ENCODE peak calls at places on chromosome 1, in nine cellular contexts. W is A673, Y is astrocyte, Q is Calu3, R is dorsolateral prefrontal cortex, V is mammary epithelial cell, M is lower leg skin, H is mucosa of descending colon, G is tibial nerve. N is an unnamed sample.

GRCh38 chr1:12643785-12644184 is at the start of gene AADACL4:
- DNase-seq in W (no peak), Y (no peak), Q (no peak), R (no peak), V (no peak), M (no peak), H (no peak), G (no peak), N (no peak)

GRCh38 chr1:164605254-164606091 is 46.5 kb downstream of the PBX1 start:
- DNase-seq in W (no peak), Y (no peak), Q (no peak), R (no peak), V (no peak), M (no peak), H (no peak), G (no peak), N (no peak)

GRCh38 chr1:153803479-153804056 is 28.4 kb downstream of the SLC27A3 start:
- DNase-seq in W (no peak), Y (no peak), Q (no peak), R (no peak), V (no peak), M (no peak), H (no peak), G (no peak), N (no peak)

GRCh38 chr1:32716312-32717126 is 13.9 kb upstream of the SYNC start:
- DNase-seq in W (peak), Y (no peak), Q (peak), R (no peak), V (peak), M (peak), H (peak), G (no peak), N (no peak)

GRCh38 chr1:150567341-150567716 is 12.1 kb downstream of the MCL1 start:
- DNase-seq in W (no peak), Y (no peak), Q (no peak), R (no peak), V (no peak), M (peak), H (no peak), G (no peak), N (no peak)

GRCh38 chr1:167991546-167991945 is 54.7 kb upstream of the MPC2 start:
- DNase-seq in W (peak), Y (no peak), Q (no peak), R (no peak), V (no peak), M (no peak), H (no peak), G (no peak), N (no peak)

GRCh38 chr1:201404722-201405483 is 5.8 kb upstream of the LAD1 start:
- DNase-seq in W (no peak), Y (no peak), Q (no peak), R (no peak), V (no peak), M (no peak), H (peak), G (no peak), N (no peak)

GRCh38 chr1:95098196-95098595 is 19.0 kb upstream of the TLCD4 start:
- DNase-seq in W (no peak), Y (peak), Q (no peak), R (no peak), V (no peak), M (no peak), H (no peak), G (no peak), N (no peak)

GRCh38 chr1:227884370-227885134 is 63.2 kb downstream of the WNT9A start:
- DNase-seq in W (no peak), Y (no peak), Q (no peak), R (no peak), V (no peak), M (peak), H (no peak), G (no peak), N (no peak)

GRCh38 chr1:209417761-209418160 is 165.8 kb upstream of the CAMK1G start:
- DNase-seq in W (no peak), Y (no peak), Q (no peak), R (no peak), V (peak), M (no peak), H (no peak), G (no peak), N (no peak)

GRCh38 chr1:213931804-213932203 is 56.0 kb upstream of the PROX1 start:
- DNase-seq in W (peak), Y (no peak), Q (no peak), R (no peak), V (no peak), M (no peak), H (no peak), G (no peak), N (no peak)

GRCh38 chr1:150881331-150882070 is 5.1 kb upstream of the ARNT start:
- DNase-seq in W (no peak), Y (peak), Q (no peak), R (no peak), V (peak), M (peak), H (no peak), G (peak), N (peak)

GRCh38 chr1:106447466-106447865 is 609.0 kb upstream of the PRMT6 start:
- DNase-seq in W (peak), Y (no peak), Q (no peak), R (no peak), V (no peak), M (no peak), H (no peak), G (no peak), N (no peak)

GRCh38 chr1:211527006-211527405 is 35.0 kb upstream of the RD3 start:
- DNase-seq in W (no peak), Y (no peak), Q (no peak), R (no peak), V (no peak), M (no peak), H (no peak), G (no peak), N (no peak)

GRCh38 chr1:220962031-220962751 is 82.9 kb downstream of the HLX start:
- DNase-seq in W (no peak), Y (peak), Q (no peak), R (no peak), V (peak), M (peak), H (no peak), G (peak), N (peak)

GRCh38 chr1:208238710-208239517 is 5.3 kb downstream of the PLXNA2 start:
- DNase-seq in W (peak), Y (peak), Q (peak), R (peak), V (peak), M (no peak), H (no peak), G (no peak), N (no peak)

GRCh38 chr1:55478742-55479141 is 263.6 kb upstream of the USP24 start:
- DNase-seq in W (peak), Y (peak), Q (no peak), R (no peak), V (peak), M (no peak), H (no peak), G (no peak), N (no peak)

GRCh38 chr1:179955318-179955638 is 668 bp downstream of the CEP350 start:
- DNase-seq in W (peak), Y (peak), Q (no peak), R (no peak), V (peak), M (no peak), H (no peak), G (peak), N (no peak)

GRCh38 chr1:203643213-203644045 is 16.8 kb downstream of the ATP2B4 start:
- DNase-seq in W (no peak), Y (peak), Q (no peak), R (no peak), V (peak), M (no peak), H (no peak), G (no peak), N (no peak)

GRCh38 chr1:113226118-113226517 is 153.1 kb downstream of the LRIG2 start:
- DNase-seq in W (no peak), Y (peak), Q (no peak), R (no peak), V (no peak), M (no peak), H (peak), G (no peak), N (no peak)

GRCh38 chr1:108814343-108815125 is 42.4 kb downstream of the AKNAD1 start:
- DNase-seq in W (peak), Y (peak), Q (no peak), R (peak), V (no peak), M (no peak), H (no peak), G (no peak), N (no peak)

GRCh38 chr1:20636785-20637347 is 3.6 kb downstream of the PINK1 start:
- DNase-seq in W (no peak), Y (no peak), Q (no peak), R (no peak), V (no peak), M (no peak), H (no peak), G (no peak), N (no peak)

GRCh38 chr1:65231718-65232330 is 77.5 kb upstream of the DNAJC6 start:
- DNase-seq in W (no peak), Y (no peak), Q (no peak), R (no peak), V (no peak), M (no peak), H (no peak), G (no peak), N (no peak)

GRCh38 chr1:65232402-65233122 is 76.8 kb upstream of the DNAJC6 start:
- DNase-seq in W (no peak), Y (no peak), Q (no peak), R (no peak), V (no peak), M (no peak), H (no peak), G (no peak), N (no peak)

GRCh38 chr1:65238010-65238409 is 71.3 kb upstream of the DNAJC6 start:
- DNase-seq in W (no peak), Y (no peak), Q (no peak), R (no peak), V (no peak), M (no peak), H (no peak), G (no peak), N (no peak)

GRCh38 chr1:65233757-65234156 is 75.6 kb upstream of the DNAJC6 start:
- DNase-seq in W (no peak), Y (no peak), Q (no peak), R (no peak), V (no peak), M (no peak), H (no peak), G (no peak), N (no peak)

DNA sequence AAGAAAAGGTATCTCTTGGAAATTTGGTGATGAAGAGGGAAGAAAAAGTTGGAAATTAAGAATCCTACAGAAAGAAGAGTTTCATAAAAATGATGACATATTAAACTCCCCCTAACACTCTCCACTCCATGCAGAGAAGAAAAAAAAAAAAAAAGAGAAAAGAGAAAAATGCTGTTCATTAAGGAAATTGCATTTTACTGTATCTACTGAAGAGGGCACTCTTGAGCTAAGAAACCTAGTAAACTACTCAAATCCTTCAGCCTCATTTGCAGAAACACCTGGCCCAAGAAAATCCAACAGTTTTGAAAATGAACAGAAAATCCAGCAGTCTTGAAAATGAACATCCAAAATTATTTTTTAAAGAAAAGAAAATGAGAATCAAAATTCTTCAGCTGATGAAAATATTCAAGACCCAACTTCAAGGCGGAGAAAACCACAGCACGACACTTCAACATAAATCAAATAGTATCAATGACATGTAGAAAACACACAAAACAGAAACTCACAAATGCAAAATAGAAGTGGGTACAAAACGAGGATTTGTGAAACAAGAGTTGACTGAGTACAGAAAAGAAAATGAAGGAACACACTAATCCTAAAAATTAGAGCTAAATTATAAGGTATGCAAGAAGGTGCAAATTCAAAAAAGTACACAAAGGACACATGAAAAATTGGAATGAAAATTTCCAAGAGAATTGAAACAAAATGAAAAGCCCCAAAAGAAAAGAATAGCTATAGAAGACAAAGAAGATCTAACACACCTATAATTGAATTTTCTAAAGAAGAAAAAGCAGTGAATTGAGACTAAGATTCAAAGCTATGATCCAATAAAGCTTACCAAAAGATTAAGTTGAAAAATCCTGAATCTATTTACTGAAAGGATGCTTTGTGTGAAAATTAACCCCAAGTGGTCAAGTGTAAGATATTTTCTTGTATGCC is 73.2 kb upstream of the DNAJC6 start:
- DNase-seq in W (peak), Y (peak), Q (no peak), R (no peak), V (peak), M (no peak), H (no peak), G (no peak), N (no peak)
- TF ChIP-seq CTCF in W (peak), Y (peak), Q (peak), R (peak), V (peak), M (no peak), H (peak), G (peak), N (peak)

GRCh38 chr1:14946011-14946359 is 207.6 kb upstream of the TMEM51 start:
- DNase-seq in W (no peak), Y (no peak), Q (no peak), R (no peak), V (no peak), M (no peak), H (no peak), G (no peak), N (no peak)
- TF ChIP-seq CTCF in W (no peak), Y (no peak), Q (no peak), R (no peak), V (no peak), M (no peak), H (no peak), G (no peak), N (no peak)

DNA sequence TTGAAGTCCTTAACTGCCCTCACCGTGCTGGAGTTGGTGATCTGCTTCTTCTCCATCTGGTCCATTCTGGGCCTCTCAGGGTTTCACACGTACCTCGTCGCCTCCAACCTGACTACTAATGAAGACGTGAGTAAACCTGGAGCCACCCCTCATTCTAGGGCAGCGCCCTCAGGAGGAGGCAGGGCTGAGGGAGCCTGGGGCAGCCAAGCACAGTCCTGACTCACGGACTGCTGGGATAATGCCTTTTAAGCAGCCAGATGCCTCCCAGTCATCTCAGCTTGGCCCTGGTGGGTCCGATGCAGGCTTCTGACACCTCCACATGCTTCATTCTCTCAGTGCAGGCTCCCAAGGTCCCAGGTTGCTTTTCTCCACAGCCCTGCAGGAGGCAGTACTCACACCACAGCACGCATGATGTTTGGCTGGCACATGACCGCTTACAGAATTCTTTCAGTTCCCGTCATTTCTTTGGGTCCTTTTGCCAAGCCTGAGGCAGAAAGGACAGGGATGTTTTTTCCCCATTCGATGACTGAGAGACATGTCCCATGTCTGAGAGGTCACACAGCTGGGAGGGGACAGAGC is 11.8 kb upstream of the SFN start:
- DNase-seq in W (no peak), Y (no peak), Q (no peak), R (no peak), V (no peak), M (no peak), H (no peak), G (no peak), N (no peak)
- TF ChIP-seq CTCF in W (no peak), Y (no peak), Q (no peak), R (no peak), V (peak), M (no peak), H (no peak), G (no peak), N (peak)

GRCh38 chr1:117815926-117816325 is 113.5 kb downstream of the GDAP2 start:
- DNase-seq in W (no peak), Y (no peak), Q (no peak), R (no peak), V (no peak), M (no peak), H (no peak), G (no peak), N (no peak)
- TF ChIP-seq CTCF in W (no peak), Y (no peak), Q (no peak), R (no peak), V (peak), M (no peak), H (no peak), G (no peak), N (peak)

GRCh38 chr1:938711-939504 is 15.2 kb downstream of the SAMD11 start:
- DNase-seq in W (no peak), Y (no peak), Q (no peak), R (no peak), V (no peak), M (no peak), H (no peak), G (no peak), N (no peak)
- TF ChIP-seq CTCF in W (no peak), Y (no peak), Q (no peak), R (no peak), V (no peak), M (no peak), H (no peak), G (no peak), N (no peak)

GRCh38 chr1:232057896-232058274 is 431.3 kb downstream of the DISC1 start:
- DNase-seq in W (no peak), Y (no peak), Q (no peak), R (no peak), V (no peak), M (no peak), H (no peak), G (no peak), N (no peak)

GRCh38 chr1:232062967-232063366 is 436.4 kb downstream of the DISC1 start:
- DNase-seq in W (no peak), Y (no peak), Q (no peak), R (no peak), V (no peak), M (no peak), H (no peak), G (no peak), N (no peak)

GRCh38 chr1:232059726-232060360 is 433.3 kb downstream of the DISC1 start:
- DNase-seq in W (no peak), Y (no peak), Q (no peak), R (peak), V (no peak), M (no peak), H (peak), G (no peak), N (no peak)

GRCh38 chr1:232057217-232057895 is 430.8 kb downstream of the DISC1 start:
- DNase-seq in W (no peak), Y (no peak), Q (no peak), R (peak), V (no peak), M (no peak), H (no peak), G (no peak), N (no peak)
- TF ChIP-seq CTCF in W (no peak), Y (no peak), Q (no peak), R (no peak), V (no peak), M (no peak), H (no peak), G (no peak), N (no peak)

N was measured in HFF-Myc.